ENCODE peak calls at places on chromosomes 2 and 18, in four cellular contexts. Z is fibroblast of lung, U is left lung, P is HCT116. C is an unnamed sample.

GRCh38 chr2:71282493-71282892 is 49.1 kb upstream of the ZNF638 start:
- DNase-seq in Z (no peak), U (no peak), P (no peak), C (no peak)

GRCh38 chr18:65938592-65939372 is 188.0 kb downstream of the CDH7 start:
- DNase-seq in Z (peak; percentile 9), U (no peak), P (peak; percentile 0), C (peak; percentile 59)

GRCh38 chr2:238950551-238950950 is 102.7 kb downstream of the TWIST2 start:
- DNase-seq in Z (no peak), U (peak; percentile 20), P (no peak), C (no peak)

GRCh38 chr2:122528061-122528460 is 772.6 kb downstream of the TSN start:
- DNase-seq in Z (peak; percentile 30), U (no peak), P (no peak), C (no peak)

GRCh38 chr2:12419803-12420202 is 296.9 kb upstream of the TRIB2 start:
- DNase-seq in Z (no peak), U (no peak), P (no peak), C (no peak)

GRCh38 chr2:223901854-223902253 is 43.3 kb downstream of the WDFY1 start:
- DNase-seq in Z (no peak), U (no peak), P (no peak), C (no peak)

GRCh38 chr2:226873051-226873620 is 37.3 kb downstream of the RHBDD1 start:
- DNase-seq in Z (peak; percentile 37), U (no peak), P (no peak), C (peak; percentile 96)

GRCh38 chr2:23122681-23123080 is 262.3 kb upstream of the KLHL29 start:
- DNase-seq in Z (no peak), U (no peak), P (no peak), C (no peak)

GRCh38 chr18:54358495-54358793 is 738 bp downstream of the C18orf54 start:
- DNase-seq in Z (peak; percentile 20), U (peak; percentile 33), P (no peak), C (peak; percentile 27)

GRCh38 chr2:70029814-70030409 is 57.4 kb upstream of the PCBP1 start:
- DNase-seq in Z (peak; percentile 36), U (peak; percentile 83), P (no peak), C (no peak)

GRCh38 chr2:227612546-227613271 is 1.9 kb downstream of the SCYGR3 start:
- DNase-seq in Z (no peak), U (no peak), P (no peak), C (no peak)

GRCh38 chr18:48052291-48052840 is 121.9 kb upstream of the SMAD2 start:
- DNase-seq in Z (no peak), U (no peak), P (no peak), C (no peak)

GRCh38 chr18:48057018-48057417 is 126.6 kb upstream of the SMAD2 start:
- DNase-seq in Z (no peak), U (no peak), P (no peak), C (no peak)

GRCh38 chr18:48055351-48055750 is 124.9 kb upstream of the SMAD2 start:
- DNase-seq in Z (no peak), U (no peak), P (no peak), C (no peak)

GRCh38 chr18:48052845-48053244 is 122.4 kb upstream of the SMAD2 start:
- DNase-seq in Z (no peak), U (no peak), P (no peak), C (no peak)

GRCh38 chr18:48053881-48054586 is 123.6 kb upstream of the SMAD2 start:
- DNase-seq in Z (no peak), U (no peak), P (no peak), C (no peak)
- H3K27me3 ChIP-seq in Z (no peaks in the 10 kb centered on the region), U (no peaks in the 10 kb centered on the region), P (peaks cover 27% of the 10 kb centered on the region), C (no peaks in the 10 kb centered on the region)

DNA sequence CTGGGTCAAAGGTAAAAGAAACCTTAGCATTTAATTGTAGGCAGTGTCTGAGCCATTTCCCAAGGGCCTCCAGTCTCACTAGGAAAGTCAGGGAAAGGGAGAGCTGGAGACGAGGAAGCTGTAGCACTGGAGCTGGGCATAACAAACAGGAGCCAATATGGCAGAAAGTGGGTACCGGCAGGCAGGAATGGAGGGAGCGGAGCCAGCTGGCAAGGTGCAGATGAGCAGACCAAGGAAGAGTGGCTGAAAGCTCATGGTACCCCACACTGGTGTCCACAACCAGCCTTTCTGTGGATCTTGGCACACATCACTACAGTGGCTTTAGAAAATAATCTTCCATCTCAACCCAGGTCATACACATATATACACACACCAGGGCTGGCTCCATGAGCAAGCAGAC is 40.0 kb downstream of the ANKRD44 start:
- DNase-seq in Z (no peak), U (no peak), P (no peak), C (no peak)
- H3K27ac ChIP-seq in Z (no peak overlapping the region), U (no peak overlapping the region), P (no peak overlapping the region), C (no peak overlapping the region)

GRCh38 chr2:240999001-240999791 is 778 bp downstream of the SNED1 start:
- DNase-seq in Z (peak; percentile 14), U (no peak), P (no peak), C (peak; percentile 19)
- H3K36me3 ChIP-seq in Z (peaks cover 13% of the 10 kb centered on the region), U (no peaks in the 10 kb centered on the region), P (no peaks in the 10 kb centered on the region), C (peaks cover 21% of the 10 kb centered on the region)

DNA sequence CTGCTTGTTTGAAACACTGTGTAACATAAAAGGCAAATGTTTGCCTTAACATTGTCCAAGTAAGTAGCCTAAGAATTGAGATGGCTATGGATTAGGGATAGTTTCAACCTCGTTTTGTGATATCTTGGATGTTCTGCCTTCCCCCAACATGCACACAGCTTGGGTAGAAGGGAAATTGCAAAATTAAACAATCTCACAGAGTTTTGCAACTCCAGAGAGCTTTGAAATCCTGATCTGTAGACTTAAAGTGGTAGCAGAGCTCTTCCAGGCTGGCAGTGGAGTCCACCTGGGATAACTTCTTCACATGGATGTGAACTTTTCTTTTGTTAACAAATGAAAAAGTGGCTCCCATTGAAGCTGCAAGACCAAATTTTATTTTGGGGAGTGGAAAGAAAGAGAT is 59.6 kb downstream of the CHRNA1 start:
- DNase-seq in Z (no peak), U (no peak), P (no peak), C (no peak)
- H3K27me3 ChIP-seq in Z (peaks cover 4% of the 10 kb centered on the region), U (no peaks in the 10 kb centered on the region), P (peaks cover 3% of the 10 kb centered on the region), C (no peaks in the 10 kb centered on the region)

GRCh38 chr2:230218411-230218810 is 1.4 kb downstream of the SP110 start:
- DNase-seq in Z (no peak), U (no peak), P (no peak), C (no peak)

GRCh38 chr2:230217424-230217823 is 2.4 kb downstream of the SP110 start:
- DNase-seq in Z (no peak), U (no peak), P (no peak), C (no peak)

GRCh38 chr2:230220347-230220969 is 674 bp upstream of the SP110 start:
- DNase-seq in Z (no peak), U (no peak), P (no peak), C (no peak)

GRCh38 chr2:230221533-230221932 is 1.7 kb upstream of the SP110 start:
- DNase-seq in Z (no peak), U (no peak), P (no peak), C (no peak)

DNA sequence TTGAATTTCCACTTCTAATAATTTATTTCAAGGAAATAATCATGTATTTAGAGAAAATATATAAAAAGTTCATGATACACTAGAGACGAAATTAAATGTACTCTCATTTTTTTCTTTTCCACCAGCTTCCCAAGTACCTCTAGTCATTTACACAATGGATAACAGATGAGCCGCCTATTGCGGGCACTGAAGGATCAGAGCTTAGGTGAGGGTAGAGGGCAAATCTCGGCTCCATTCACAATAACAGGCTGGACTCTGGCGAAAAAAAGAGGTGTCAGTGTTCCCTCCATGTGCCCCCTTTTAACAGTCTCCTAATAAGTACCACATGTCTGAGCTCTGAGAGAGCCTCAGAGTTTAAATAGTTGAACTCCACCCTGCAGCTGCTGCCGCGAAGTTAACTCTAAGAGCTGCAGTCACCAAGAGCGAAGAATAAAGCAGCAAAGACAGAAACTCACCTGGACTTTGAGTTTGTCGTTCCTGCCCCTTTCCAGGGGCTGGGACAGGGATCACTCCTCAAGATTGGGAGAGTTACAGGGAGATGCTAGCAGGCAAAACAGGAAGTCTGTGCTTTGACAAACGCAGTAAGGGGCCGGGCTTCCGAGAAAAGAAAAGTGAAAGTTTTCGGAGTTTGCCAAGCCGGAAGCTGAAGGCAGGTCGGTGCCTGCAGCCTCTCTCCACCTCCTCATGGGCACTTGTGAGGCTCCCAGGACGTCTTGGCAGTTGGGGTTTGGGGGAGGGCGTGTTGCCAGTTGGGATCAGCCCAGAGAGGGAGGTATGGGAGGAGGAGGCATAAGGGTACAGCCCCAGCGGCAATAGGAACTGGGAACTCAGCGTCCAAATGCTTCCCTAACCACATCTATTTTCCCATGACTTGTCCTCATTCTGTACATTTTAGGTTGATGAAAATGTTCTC is at the start of gene SP110:
- DNase-seq in Z (peak; percentile 88), U (peak; percentile 90), P (peak; percentile 31), C (peak; percentile 64)
- H3K27ac ChIP-seq in Z (peak within 1 kb of the TSS; percentile 45), U (peak within 1 kb of the TSS; percentile 88), P (peak within 1 kb of the TSS; percentile 47), C (no peak within 1 kb of the TSS)

GRCh38 chr2:217861334-217861877 is 141.4 kb downstream of the TNS1 start:
- DNase-seq in Z (no peak), U (no peak), P (no peak), C (no peak)
- H3K36me3 ChIP-seq in Z (peaks cover 11% of the 10 kb centered on the region), U (no peaks in the 10 kb centered on the region), P (no peaks in the 10 kb centered on the region), C (no peaks in the 10 kb centered on the region)

DNA sequence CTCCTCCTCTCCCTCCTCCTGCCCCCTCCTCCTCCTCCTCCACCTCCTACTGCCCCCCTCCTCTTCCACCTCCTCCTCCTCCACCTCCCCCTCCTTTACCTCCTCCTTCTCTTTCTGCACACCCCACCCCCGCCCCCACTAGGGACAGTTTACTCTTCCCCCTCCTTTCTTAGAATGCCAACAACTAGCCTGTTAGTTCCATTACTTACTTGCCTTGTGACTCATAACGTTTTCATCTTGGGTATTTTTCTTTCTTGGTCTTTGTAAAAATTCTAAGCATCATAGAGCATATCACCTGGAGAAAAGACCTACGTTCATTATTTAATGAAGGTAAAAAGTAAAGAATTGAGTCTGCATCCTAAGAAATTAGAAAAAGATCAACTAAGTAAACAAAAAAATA is 165.3 kb downstream of the NEDD4L start:
- DNase-seq in Z (peak; percentile 62), U (no peak), P (no peak), C (no peak)
- H3K27me3 ChIP-seq in Z (no peaks in the 10 kb centered on the region), U (no peaks in the 10 kb centered on the region), P (no peaks in the 10 kb centered on the region), C (no peaks in the 10 kb centered on the region)

GRCh38 chr2:152506843-152507242 is 171.9 kb downstream of the FMNL2 start:
- DNase-seq in Z (peak; percentile 93), U (no peak), P (no peak), C (no peak)
- H3K27ac ChIP-seq in Z (no peak overlapping the region), U (no peak overlapping the region), P (no peak overlapping the region), C (no peak overlapping the region)

C was measured in SJCRH30.